ENCODE peak calls at places on chromosomes 2 and 18, in five cellular contexts. X, N, U, Y and F are unnamed samples.

GRCh38 chr2:173171924-173172643 is 96.4 kb downstream of the MAP3K20 start:
- DNase-seq in U (no peak), Y (no peak), X (no peak), N (no peak), F (no peak)

GRCh38 chr2:175838979-175839378 is 163.1 kb downstream of the LNPK start:
- DNase-seq in N (no peak), Y (no peak), U (no peak), X (no peak), F (no peak)

GRCh38 chr18:67410671-67411070 is 105.8 kb downstream of the DSEL start:
- DNase-seq in N (no peak), Y (peak; percentile 22), X (no peak), U (peak; percentile 34), F (no peak)

GRCh38 chr2:65345626-65346025 is 86.8 kb downstream of the SPRED2 start:
- DNase-seq in U (no peak), X (no peak), Y (no peak), N (no peak), F (no peak)

GRCh38 chr2:173346035-173346434 is 8.6 kb upstream of the CDCA7 start:
- DNase-seq in Y (no peak), U (no peak), X (no peak), N (no peak), F (no peak)

GRCh38 chr2:235141411-235142128 is 189.8 kb downstream of the SH3BP4 start:
- DNase-seq in N (no peak), X (no peak), Y (no peak), U (no peak), F (no peak)

GRCh38 chr18:65235966-65236634 is 514.7 kb upstream of the CDH7 start:
- DNase-seq in N (no peak), X (no peak), Y (no peak), U (no peak), F (no peak)

GRCh38 chr2:22992446-22992845 is 392.5 kb upstream of the KLHL29 start:
- DNase-seq in Y (no peak), U (no peak), X (no peak), N (no peak), F (no peak)

GRCh38 chr2:66536290-66536673 is 101.4 kb downstream of the MEIS1 start:
- DNase-seq in Y (no peak), N (no peak), U (no peak), X (no peak), F (no peak)

GRCh38 chr2:33458248-33458819 is 18.1 kb upstream of the RASGRP3 start:
- DNase-seq in Y (no peak), U (no peak), X (no peak), N (no peak), F (no peak)
- TF ChIP-seq CTCF in Y (no peak), U (no peak), X (no peak), N (no peak), F (no peak)

GRCh38 chr2:54115284-54116137 is at the start of gene ACYP2:
- DNase-seq in N (peak; percentile 97), Y (peak; percentile 93), U (peak; percentile 92), X (peak; percentile 79), F (peak; percentile 91)
- TF ChIP-seq CTCF in N (no peak), Y (peak; percentile 42), U (peak; percentile 34), X (peak; percentile 39), F (peak; percentile 27)

GRCh38 chr2:240227538-240228428 is 87.3 kb upstream of the OTOS start:
- DNase-seq in U (no peak), N (no peak), Y (no peak), X (no peak), F (no peak)

GRCh38 chr2:240230424-240230945 is 90.0 kb upstream of the OTOS start:
- DNase-seq in X (no peak), Y (no peak), U (no peak), N (no peak), F (no peak)

GRCh38 chr2:240229005-240229404 is 88.5 kb upstream of the OTOS start:
- DNase-seq in U (no peak), N (no peak), X (no peak), Y (no peak), F (no peak)

GRCh38 chr2:240231838-240232244 is 91.4 kb upstream of the OTOS start:
- DNase-seq in N (no peak), X (no peak), Y (no peak), U (no peak), F (no peak)

DNA sequence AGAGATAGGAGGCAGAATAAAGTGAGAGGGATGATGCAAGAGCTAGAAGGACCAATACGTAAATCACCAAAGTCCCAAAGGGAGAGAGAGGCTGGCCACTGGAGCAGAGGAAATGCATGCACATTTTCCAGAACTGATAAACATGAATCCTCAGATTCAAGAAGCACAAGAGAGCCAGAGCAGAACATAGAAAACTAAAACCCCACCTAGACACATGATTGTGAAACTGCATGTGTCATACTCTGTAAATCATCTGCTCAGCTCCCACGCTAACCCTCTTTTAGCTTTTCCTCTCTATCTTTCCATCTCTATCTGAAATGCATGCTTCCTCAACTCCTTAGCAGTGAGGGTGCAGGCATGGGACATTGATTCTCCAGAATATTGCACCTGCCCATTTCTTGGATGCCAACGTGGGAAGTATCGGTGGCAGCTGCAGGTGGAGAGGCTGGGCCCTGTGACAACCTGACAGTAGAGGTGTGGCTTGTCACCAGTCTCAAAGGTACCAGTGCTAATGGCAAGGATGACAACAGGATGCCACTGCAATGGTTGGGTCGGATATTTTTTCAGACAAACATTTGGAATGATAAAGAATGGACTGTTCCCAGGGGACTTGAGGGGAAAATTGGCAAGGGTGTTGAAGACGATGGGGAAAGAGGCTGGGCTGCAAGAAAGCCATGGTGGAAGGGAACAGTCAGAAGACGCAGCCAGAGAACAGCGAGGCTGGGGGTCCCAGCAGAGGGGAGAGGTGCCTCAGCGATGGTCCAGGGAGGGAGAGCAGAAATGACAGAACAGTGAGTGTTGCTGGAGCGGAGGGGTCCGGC is 89.4 kb upstream of the OTOS start:
- DNase-seq in U (no peak), Y (no peak), X (peak; percentile 32), N (no peak), F (no peak)
- TF ChIP-seq CTCF in U (no peak), Y (no peak), X (no peak), N (no peak), F (no peak)

DNA sequence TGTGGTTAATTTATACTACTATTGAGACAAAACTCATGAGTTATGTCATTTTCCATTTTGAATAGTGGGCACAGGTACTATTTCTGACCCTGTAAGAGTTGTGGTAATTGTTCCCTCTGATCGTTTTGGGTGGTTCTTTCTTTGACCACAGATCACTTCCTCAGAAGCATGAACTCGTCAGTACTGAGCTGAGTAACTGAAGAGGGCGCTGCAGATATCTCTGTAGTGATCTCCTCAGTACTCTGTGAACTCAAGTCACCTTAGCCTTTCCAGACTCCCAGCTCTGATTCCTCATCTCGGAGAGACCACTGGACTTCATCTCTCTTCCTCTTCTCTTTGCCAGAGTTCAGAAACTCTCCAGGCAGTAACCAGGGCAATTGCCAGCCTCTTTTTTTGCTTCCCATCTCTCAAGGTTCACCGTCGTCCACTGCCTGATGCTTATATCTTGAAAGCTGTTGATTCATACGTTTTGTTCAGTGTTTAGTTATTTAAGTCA is 9.4 kb upstream of the IL1RL1 start:
- DNase-seq in N (peak; percentile 57), Y (no peak), U (no peak), X (no peak), F (peak; percentile 83)
- TF ChIP-seq CTCF in N (peak; percentile 37), Y (peak; percentile 62), U (peak; percentile 22), X (peak; percentile 2), F (no peak)

GRCh38 chr2:27624943-27625342 is 3.9 kb downstream of the CCDC121 start:
- DNase-seq in N (no peak), U (no peak), X (no peak), Y (no peak), F (no peak)

GRCh38 chr2:27622921-27623384 is 5.9 kb downstream of the CCDC121 start:
- DNase-seq in Y (peak; percentile 62), X (peak; percentile 39), N (no peak), U (peak; percentile 41), F (no peak)

DNA sequence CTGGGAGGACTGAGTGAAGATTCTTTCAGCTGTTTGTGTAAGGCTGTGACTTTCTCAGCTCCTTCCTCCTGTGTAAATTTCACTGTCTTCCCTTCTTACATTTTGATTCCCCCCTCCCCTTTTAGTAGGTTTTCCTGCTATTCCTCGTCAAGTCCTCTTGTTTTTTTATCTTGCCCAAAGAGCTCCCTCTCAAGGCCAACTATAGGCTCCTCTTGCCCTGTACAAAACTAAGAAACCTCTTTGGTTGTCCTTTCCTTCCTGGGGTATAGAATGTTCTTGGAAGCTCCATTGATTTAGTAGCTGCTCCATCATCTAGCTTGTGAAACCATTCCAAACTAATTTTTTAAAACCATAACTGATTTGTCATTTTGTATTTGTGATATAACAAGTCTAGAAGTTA is 7.3 kb downstream of the CCDC121 start:
- DNase-seq in N (no peak), X (no peak), U (no peak), Y (no peak), F (no peak)
- TF ChIP-seq CTCF in N (no peak), X (no peak), U (no peak), Y (peak; percentile 39), F (no peak)

GRCh38 chr2:155377931-155378444 is 679.5 kb downstream of the KCNJ3 start:
- DNase-seq in U (no peak), X (no peak), N (no peak), Y (peak; percentile 8), F (peak; percentile 5)

GRCh38 chr2:155381446-155381845 is 683.0 kb downstream of the KCNJ3 start:
- DNase-seq in X (no peak), N (no peak), U (no peak), Y (no peak), F (no peak)

GRCh38 chr2:155382781-155383180 is 684.3 kb downstream of the KCNJ3 start:
- DNase-seq in U (no peak), N (no peak), Y (no peak), X (no peak), F (no peak)

GRCh38 chr2:155372969-155373368 is 674.5 kb downstream of the KCNJ3 start:
- DNase-seq in Y (no peak), N (no peak), U (no peak), X (no peak), F (no peak)

GRCh38 chr2:155377178-155377780 is 678.8 kb downstream of the KCNJ3 start:
- DNase-seq in N (peak; percentile 11), U (no peak), Y (no peak), X (peak; percentile 1), F (no peak)
- TF ChIP-seq CTCF in N (peak; percentile 12), U (peak; percentile 8), Y (peak; percentile 25), X (peak; percentile 13), F (no peak)

DNA sequence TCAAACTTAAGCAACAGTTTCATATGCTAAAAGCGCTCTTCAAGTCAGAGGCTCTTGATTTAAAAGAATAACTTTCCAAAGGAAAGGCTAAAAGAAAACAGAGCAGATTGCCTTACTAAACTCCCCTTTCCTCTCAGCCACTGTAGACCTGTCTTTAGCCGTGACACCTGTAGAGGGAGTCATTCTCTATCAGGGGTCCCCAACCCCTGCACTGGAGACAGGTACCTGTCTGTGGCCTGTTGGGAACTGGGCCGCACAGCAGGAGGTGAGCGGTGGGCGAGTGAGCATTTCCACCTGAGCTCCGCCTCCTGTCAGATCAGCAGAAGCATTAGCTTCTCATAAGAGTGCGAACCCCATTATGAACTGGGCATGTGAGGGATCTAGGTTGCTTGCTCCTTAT is 9.6 kb downstream of the SLC14A1 start:
- DNase-seq in X (no peak), Y (no peak), U (no peak), N (no peak), F (peak; percentile 2)
- TF ChIP-seq CTCF in X (no peak), Y (peak; percentile 3), U (no peak), N (no peak), F (no peak)

GRCh38 chr2:135647836-135648579 is 93.6 kb upstream of the UBXN4 start:
- DNase-seq in X (no peak), Y (no peak), U (no peak), N (no peak), F (no peak)
- TF ChIP-seq CTCF in X (no peak), Y (no peak), U (no peak), N (no peak), F (no peak)